ENCODE peak calls at places on chromosomes 5 and 9, in eight cellular contexts. G is CD8-positive, alpha-beta T cell; X is activated T-helper 1 cell treated with anti-CD3 and anti-CD28 coated beads, Interleukin-2, amount 50 U/mL, for 16 hours; O is naive thymus-derived CD4-positive, alpha-beta T cell; M is stimulated activated CD4-positive, alpha-beta T cell treated with anti-CD3 and anti-CD28 coated beads, Interleukin-2, amount 100 ng/mL, for 48 hours; A is left ventricle myocardium inferior; B is pons; S is activated T-cell treated with anti-CD3 and anti-CD28 coated beads, Interleukin-2, amount 50 U/mL, for 48 hours. Z is an unnamed sample.

GRCh38 chr9:116027511-116027910 is 126.1 kb upstream of the PAPPA start:
- DNase-seq in G (no peak), X (no peak), O (no peak), S (no peak), A (no peak), B (no peak), M (no peak), Z (no peak)

GRCh38 chr9:125519741-125520140 is 187.3 kb downstream of the MAPKAP1 start:
- DNase-seq in G (no peak), O (no peak), B (no peak), A (no peak), X (no peak), S (no peak), M (no peak), Z (no peak)

GRCh38 chr5:60332244-60333018 is 367.5 kb downstream of the DEPDC1B start:
- DNase-seq in G (no peak), X (no peak), S (no peak), O (no peak), B (no peak), A (no peak), M (no peak), Z (peak)

GRCh38 chr9:101677864-101678263 is 60.6 kb downstream of the GRIN3A start:
- DNase-seq in G (no peak), M (no peak), A (no peak), B (no peak), O (no peak), X (no peak), S (no peak), Z (no peak)

GRCh38 chr5:138705007-138705406 is 48.2 kb upstream of the CTNNA1 start:
- DNase-seq in M (no peak), S (no peak), G (no peak), X (no peak), O (no peak), B (no peak), A (no peak), Z (no peak)

GRCh38 chr9:4756420-4756819 is 15.4 kb upstream of the AK3 start:
- DNase-seq in X (no peak), A (no peak), B (no peak), M (no peak), O (no peak), S (no peak), G (no peak), Z (no peak)

GRCh38 chr9:121857941-121858340 is 206.5 kb downstream of the DAB2IP start:
- DNase-seq in A (no peak), M (no peak), S (no peak), O (no peak), B (no peak), X (no peak), G (no peak), Z (no peak)

GRCh38 chr9:135575995-135576631 is 14.6 kb downstream of the PAEP start:
- DNase-seq in X (no peak), M (no peak), S (no peak), O (no peak), G (no peak), A (no peak), B (no peak), Z (no peak)

GRCh38 chr9:15697459-15697858 is 144.6 kb downstream of the CCDC171 start:
- DNase-seq in S (no peak), M (no peak), X (no peak), A (no peak), O (no peak), B (no peak), G (no peak), Z (peak)

GRCh38 chr5:111143910-111144309 is 51.8 kb downstream of the WDR36 start:
- DNase-seq in S (no peak), X (no peak), M (no peak), G (no peak), O (no peak), A (peak), B (no peak), Z (peak)

GRCh38 chr5:14739961-14740360 is 75.4 kb downstream of the OTULIN start:
- DNase-seq in M (no peak), O (no peak), A (no peak), X (no peak), B (no peak), S (no peak), G (no peak), Z (no peak)

GRCh38 chr9:107874591-107875374 is 385.2 kb upstream of the KLF4 start:
- DNase-seq in G (no peak), M (no peak), O (no peak), X (no peak), S (no peak), B (peak), A (no peak), Z (peak)

GRCh38 chr9:136552117-136552685 is 6.4 kb upstream of the NOTCH1 start:
- DNase-seq in X (no peak), S (no peak), A (no peak), G (no peak), M (no peak), O (no peak), B (no peak), Z (peak)

GRCh38 chr5:144065766-144066165 is 104.7 kb downstream of the YIPF5 start:
- DNase-seq in A (no peak), S (no peak), M (no peak), X (no peak), O (no peak), G (no peak), B (no peak), Z (no peak)